ENCODE peak calls at places on chromosomes 6 and 20, in nine cellular contexts. X is AG04449, K is occipital lobe, P is HCEC 1CT, T is T-helper 2 cell, M is HL-60, C is NCI-H1092 treated with DMSO at 0.1 percent for 48 hours, V is H9, Y is AG04450. D is an unnamed sample.

GRCh38 chr6:99297415-99297814 is 52.1 kb downstream of the FAXC start:
- DNase-seq in X (no peak), K (no peak), P (no peak), T (no peak), M (no peak), C (no peak), V (peak), Y (no peak), D (no peak)

GRCh38 chr20:34952676-34953075 is 2.9 kb downstream of the GSS start:
- DNase-seq in X (no peak), K (no peak), P (no peak), T (no peak), M (no peak), C (no peak), V (no peak), Y (no peak), D (no peak)

GRCh38 chr20:31494131-31494530 is 19.0 kb downstream of the REM1 start:
- DNase-seq in X (no peak), K (no peak), P (peak), T (no peak), M (no peak), C (no peak), V (peak), Y (no peak), D (no peak)

GRCh38 chr20:46216770-46217464 is 91.4 kb downstream of the CDH22 start:
- DNase-seq in X (no peak), K (no peak), P (no peak), T (no peak), M (no peak), C (no peak), V (no peak), Y (no peak), D (no peak)

GRCh38 chr6:131029661-131030297 is 33.3 kb downstream of the EPB41L2 start:
- DNase-seq in X (no peak), K (no peak), P (peak), T (no peak), M (no peak), C (no peak), V (peak), Y (no peak), D (no peak)

GRCh38 chr6:163900570-163900969 is 486.1 kb downstream of the QKI start:
- DNase-seq in X (peak), K (no peak), P (no peak), T (no peak), M (no peak), C (no peak), V (no peak), Y (no peak), D (no peak)

GRCh38 chr20:3927486-3928291 is 38.5 kb downstream of the PANK2 start:
- DNase-seq in X (no peak), K (peak), P (peak), T (no peak), M (peak), C (no peak), V (peak), Y (no peak), D (no peak)

GRCh38 chr6:134123666-134124208 is 71.3 kb upstream of the SLC2A12 start:
- DNase-seq in X (no peak), K (no peak), P (peak), T (no peak), M (no peak), C (peak), V (peak), Y (peak), D (peak)

GRCh38 chr20:20824924-20825584 is 112.6 kb upstream of the RALGAPA2 start:
- DNase-seq in X (no peak), K (peak), P (peak), T (no peak), M (peak), C (peak), V (peak), Y (no peak), D (peak)

GRCh38 chr6:134351615-134352474 is 33.9 kb upstream of the SGK1 start:
- DNase-seq in X (no peak), K (no peak), P (no peak), T (no peak), M (no peak), C (peak), V (peak), Y (no peak), D (peak)

GRCh38 chr6:52643158-52643557 is 27.8 kb upstream of the TMEM14A start:
- DNase-seq in X (no peak), K (peak), P (no peak), T (no peak), M (no peak), C (peak), V (no peak), Y (no peak), D (no peak)

GRCh38 chr6:29705389-29706231 is 17.6 kb upstream of the HLA-F start:
- DNase-seq in X (peak), K (peak), P (peak), T (no peak), M (no peak), C (no peak), V (peak), Y (peak), D (peak)

GRCh38 chr6:52284131-52284459 is 447 bp downstream of the MCM3 start:
- DNase-seq in X (no peak), K (no peak), P (peak), T (peak), M (no peak), C (peak), V (peak), Y (no peak), D (peak)

GRCh38 chr6:98944598-98945011 is 3.1 kb downstream of the FBXL4 start:
- DNase-seq in X (no peak), K (no peak), P (peak), T (no peak), M (no peak), C (peak), V (no peak), Y (no peak), D (peak)

GRCh38 chr6:110315856-110316398 is 42.2 kb downstream of the METTL24 start:
- DNase-seq in X (no peak), K (no peak), P (no peak), T (no peak), M (no peak), C (no peak), V (no peak), Y (no peak), D (peak)

GRCh38 chr20:46752639-46753235 is 43.3 kb downstream of the SLC2A10 start:
- DNase-seq in X (no peak), K (peak), P (peak), T (peak), M (no peak), C (peak), V (peak), Y (no peak), D (peak)

GRCh38 chr6:155832596-155832995 is 377.0 kb upstream of the NOX3 start:
- DNase-seq in X (peak), K (no peak), P (peak), T (no peak), M (no peak), C (no peak), V (no peak), Y (peak), D (no peak)

GRCh38 chr6:87766211-87766610 is 64.2 kb upstream of the AKIRIN2 start:
- DNase-seq in X (no peak), K (no peak), P (no peak), T (no peak), M (no peak), C (no peak), V (no peak), Y (no peak), D (peak)

GRCh38 chr6:17278289-17279061 is 2.7 kb upstream of the RBM24 start:
- DNase-seq in X (no peak), K (no peak), P (peak), T (no peak), M (no peak), C (no peak), V (no peak), Y (peak), D (no peak)

GRCh38 chr20:17617212-17617867 is 47.5 kb downstream of the DSTN start:
- DNase-seq in X (no peak), K (peak), P (peak), T (peak), M (no peak), C (peak), V (peak), Y (no peak), D (peak)

GRCh38 chr6:18242062-18242851 is 22.1 kb downstream of the DEK start:
- DNase-seq in X (peak), K (no peak), P (peak), T (no peak), M (no peak), C (no peak), V (no peak), Y (peak), D (no peak)

GRCh38 chr6:53831081-53831839 is 36.5 kb downstream of the LRRC1 start:
- DNase-seq in X (no peak), K (no peak), P (no peak), T (no peak), M (no peak), C (no peak), V (no peak), Y (no peak), D (no peak)

GRCh38 chr6:25640446-25640845 is 11.6 kb upstream of the SCGN start:
- DNase-seq in X (no peak), K (no peak), P (no peak), T (no peak), M (no peak), C (no peak), V (no peak), Y (no peak), D (peak)

GRCh38 chr6:140871911-140872310 is 1260.8 kb upstream of the GJE1 start:
- DNase-seq in X (no peak), K (no peak), P (peak), T (no peak), M (no peak), C (no peak), V (no peak), Y (no peak), D (no peak)

GRCh38 chr6:12459945-12460800 is 170.0 kb downstream of the EDN1 start:
- DNase-seq in X (no peak), K (no peak), P (no peak), T (no peak), M (no peak), C (no peak), V (no peak), Y (no peak), D (no peak)

GRCh38 chr6:7543761-7544424 is 2.4 kb downstream of the DSP start:
- DNase-seq in X (no peak), K (no peak), P (no peak), T (no peak), M (no peak), C (no peak), V (no peak), Y (no peak), D (peak)

GRCh38 chr6:15893556-15894253 is 230.9 kb upstream of the DTNBP1 start:
- DNase-seq in X (no peak), K (no peak), P (no peak), T (no peak), M (peak), C (no peak), V (no peak), Y (no peak), D (peak)

GRCh38 chr6:163418273-163419029 is 3.9 kb downstream of the QKI start:
- DNase-seq in X (no peak), K (no peak), P (no peak), T (no peak), M (no peak), C (no peak), V (no peak), Y (no peak), D (no peak)

GRCh38 chr20:24634855-24635254 is 165.4 kb downstream of the SYNDIG1 start:
- DNase-seq in X (peak), K (peak), P (no peak), T (no peak), M (peak), C (peak), V (peak), Y (peak), D (peak)

GRCh38 chr20:57707849-57708693 is 1.7 kb downstream of the PMEPA1 start:
- DNase-seq in X (no peak), K (no peak), P (no peak), T (no peak), M (no peak), C (no peak), V (no peak), Y (no peak), D (no peak)

D was measured in NCI-H146.